ENCODE peak calls at places on chromosomes 3 and 15, in seven cellular contexts. Q is fibroblast of lung, R is AG09319, O is chondrocyte, W is hepatocyte, V is adrenal gland, B is natural killer cell. M is an unnamed sample.

GRCh38 chr15:59686389-59686788 is 2.7 kb downstream of the BNIP2 start:
- DNase-seq in Q (no peak), R (no peak), O (no peak), W (no peak), V (no peak), B (no peak), M (no peak)

GRCh38 chr3:125381743-125382142 is 6.6 kb upstream of the ZNF148 start:
- DNase-seq in Q (peak; percentile 26), R (no peak), O (no peak), W (peak; percentile 18), V (no peak), B (no peak), M (no peak)

GRCh38 chr15:75420698-75421097 is 30.8 kb downstream of the SIN3A start:
- DNase-seq in Q (peak; percentile 54), R (no peak), O (no peak), W (no peak), V (no peak), B (no peak), M (no peak)

GRCh38 chr15:48802867-48803266 is 8.0 kb downstream of the CEP152 start:
- DNase-seq in Q (peak; percentile 85), R (peak; percentile 62), O (no peak), W (peak; percentile 21), V (no peak), B (no peak), M (no peak)

GRCh38 chr15:62559049-62559733 is 394.1 kb upstream of the C2CD4B start:
- DNase-seq in Q (peak; percentile 20), R (peak; percentile 29), O (no peak), W (peak; percentile 35), V (no peak), B (no peak), M (no peak)

GRCh38 chr3:114444216-114444615 is 150.4 kb downstream of the TIGIT start:
- DNase-seq in Q (no peak), R (no peak), O (no peak), W (no peak), V (no peak), B (no peak), M (no peak)

GRCh38 chr3:140008693-140008980 is 73.7 kb downstream of the CLSTN2 start:
- DNase-seq in Q (no peak), R (no peak), O (no peak), W (no peak), V (no peak), B (no peak), M (no peak)

GRCh38 chr3:119294889-119295769 is 946 bp downstream of the ARHGAP31 start:
- DNase-seq in Q (peak; percentile 35), R (no peak), O (peak; percentile 47), W (peak; percentile 66), V (peak; percentile 41), B (peak; percentile 37), M (no peak)

GRCh38 chr3:169811606-169812123 is 1.0 kb upstream of the LRRIQ4 start:
- DNase-seq in Q (peak; percentile 82), R (no peak), O (no peak), W (peak; percentile 30), V (no peak), B (no peak), M (no peak)

GRCh38 chr3:8987673-8988655 is 24.7 kb upstream of the RAD18 start:
- DNase-seq in Q (peak; percentile 62), R (no peak), O (no peak), W (peak; percentile 82), V (peak; percentile 61), B (peak; percentile 35), M (no peak)

GRCh38 chr3:169659096-169659521 is 4.4 kb downstream of the MECOM start:
- DNase-seq in Q (peak; percentile 43), R (no peak), O (no peak), W (no peak), V (no peak), B (no peak), M (no peak)

GRCh38 chr3:50269977-50270413 is 1.0 kb downstream of the SEMA3B start:
- DNase-seq in Q (no peak), R (no peak), O (no peak), W (peak; percentile 51), V (peak; percentile 64), B (no peak), M (no peak)

GRCh38 chr15:49215768-49216739 is 46.0 kb downstream of the GALK2 start:
- DNase-seq in Q (no peak), R (no peak), O (no peak), W (no peak), V (peak; percentile 44), B (peak; percentile 24), M (no peak)

GRCh38 chr3:169836058-169836941 is 23.6 kb upstream of the LRRC34 start:
- DNase-seq in Q (peak; percentile 36), R (no peak), O (no peak), W (no peak), V (no peak), B (no peak), M (no peak)

GRCh38 chr3:177013681-177014280 is 183.5 kb downstream of the TBL1XR1 start:
- DNase-seq in Q (no peak), R (no peak), O (no peak), W (no peak), V (no peak), B (no peak), M (no peak)

GRCh38 chr3:143185401-143185800 is 65.8 kb downstream of the CHST2 start:
- DNase-seq in Q (no peak), R (no peak), O (no peak), W (no peak), V (no peak), B (no peak), M (no peak)

GRCh38 chr3:179750720-179751328 is 98.0 kb downstream of the USP13 start:
- DNase-seq in Q (peak; percentile 38), R (no peak), O (no peak), W (peak; percentile 28), V (no peak), B (no peak), M (no peak)

GRCh38 chr15:32844118-32844711 is 126.4 kb downstream of the GREM1 start:
- DNase-seq in Q (peak; percentile 78), R (no peak), O (no peak), W (peak; percentile 28), V (no peak), B (no peak), M (no peak)

GRCh38 chr15:58228708-58229107 is 90.5 kb downstream of the AQP9 start:
- DNase-seq in Q (peak; percentile 66), R (no peak), O (no peak), W (peak; percentile 27), V (no peak), B (no peak), M (no peak)

GRCh38 chr3:194740859-194741486 is 55.3 kb downstream of the FAM43A start:
- DNase-seq in Q (peak; percentile 9), R (no peak), O (no peak), W (peak; percentile 58), V (no peak), B (no peak), M (no peak)

GRCh38 chr3:184085389-184085852 is 11.4 kb upstream of the HTR3E start:
- DNase-seq in Q (peak; percentile 43), R (no peak), O (no peak), W (peak; percentile 16), V (no peak), B (no peak), M (no peak)

GRCh38 chr3:126155280-126155640 is 25.1 kb downstream of the ALDH1L1 start:
- DNase-seq in Q (no peak), R (no peak), O (peak; percentile 62), W (no peak), V (no peak), B (no peak), M (peak; percentile 59)

GRCh38 chr3:99537416-99537815 is 101.0 kb upstream of the COL8A1 start:
- DNase-seq in Q (no peak), R (no peak), O (no peak), W (no peak), V (no peak), B (no peak), M (no peak)

DNA sequence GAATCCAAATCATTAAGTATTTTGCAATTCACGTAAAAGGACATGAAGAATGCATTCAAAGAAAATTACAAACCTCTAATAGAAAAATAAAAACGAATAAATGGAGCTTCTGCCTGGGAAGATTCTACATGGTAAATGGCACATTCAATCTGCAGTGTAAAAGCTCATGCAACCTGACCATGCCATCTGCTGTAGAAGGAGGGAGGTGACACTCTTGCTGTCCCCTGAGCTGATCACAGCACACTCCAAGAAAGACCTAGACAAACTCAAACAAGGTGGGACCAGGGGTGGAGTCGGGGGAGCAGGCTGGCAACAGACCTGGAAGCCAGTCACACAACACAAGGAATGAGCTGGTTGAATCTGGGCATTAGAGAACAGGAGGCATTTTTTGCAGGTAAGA is 101.8 kb downstream of the BDH1 start:
- DNase-seq in Q (peak; percentile 17), R (no peak), O (no peak), W (peak; percentile 40), V (no peak), B (no peak), M (no peak)
- TF ChIP-seq CTCF in Q (no peak), R (peak; percentile 8), O (peak; percentile 74), W (peak; percentile 41), V (peak; percentile 29), B (no peak), M (no peak)

GRCh38 chr15:81357178-81357686 is 16.8 kb downstream of the TMC3 start:
- DNase-seq in Q (no peak), R (no peak), O (no peak), W (no peak), V (no peak), B (no peak), M (no peak)
- TF ChIP-seq CTCF in Q (no peak), R (no peak), O (peak; percentile 20), W (no peak), V (no peak), B (no peak), M (no peak)

DNA sequence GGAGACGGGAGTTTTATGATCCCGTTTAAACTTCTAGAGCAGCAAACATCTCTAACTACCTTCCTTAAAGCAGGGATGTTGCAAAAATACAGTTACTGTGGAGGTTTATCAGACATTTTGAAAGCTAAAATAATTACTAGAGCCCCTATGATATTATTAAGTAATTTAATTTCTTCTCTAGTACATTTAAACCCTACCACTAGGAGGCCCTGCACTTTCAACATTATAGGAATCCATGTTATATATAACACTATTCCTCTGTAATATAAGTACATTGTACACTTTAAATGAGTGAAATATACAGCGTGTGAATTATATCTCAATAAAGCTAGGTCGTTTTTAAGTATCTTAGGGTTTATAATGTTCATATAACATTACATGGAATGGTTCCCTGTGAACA is 11.5 kb downstream of the SETMAR start:
- DNase-seq in Q (peak; percentile 20), R (no peak), O (no peak), W (no peak), V (no peak), B (no peak), M (no peak)
- TF ChIP-seq CTCF in Q (no peak), R (peak; percentile 19), O (peak; percentile 71), W (peak; percentile 11), V (no peak), B (peak; percentile 28), M (peak; percentile 63)

GRCh38 chr15:70087708-70088352 is 9.9 kb downstream of the TLE3 start:
- DNase-seq in Q (no peak), R (no peak), O (peak; percentile 4), W (no peak), V (no peak), B (no peak), M (no peak)

GRCh38 chr15:70088887-70089691 is 8.6 kb downstream of the TLE3 start:
- DNase-seq in Q (peak; percentile 76), R (no peak), O (peak; percentile 59), W (peak; percentile 34), V (no peak), B (no peak), M (no peak)

GRCh38 chr15:70086636-70087035 is 11.1 kb downstream of the TLE3 start:
- DNase-seq in Q (no peak), R (no peak), O (no peak), W (no peak), V (no peak), B (no peak), M (no peak)

GRCh38 chr15:70089692-70089971 is 8.1 kb downstream of the TLE3 start:
- DNase-seq in Q (no peak), R (no peak), O (peak; percentile 12), W (peak; percentile 15), V (no peak), B (no peak), M (no peak)

GRCh38 chr15:70088427-70088826 is 9.3 kb downstream of the TLE3 start:
- DNase-seq in Q (no peak), R (no peak), O (no peak), W (no peak), V (no peak), B (no peak), M (no peak)
- TF ChIP-seq CTCF in Q (no peak), R (no peak), O (no peak), W (no peak), V (no peak), B (no peak), M (no peak)

M was measured in type B pancreatic cell.